ENCODE peak calls at places on chromosomes 11 and 22, in nine cellular contexts. One of them, this sample, is unnamed. For H3K4me1, the result is how much of the 10 kb centered on the place peaks cover.

GRCh38 chr11:77212314-77213007 is 84.4 kb downstream of the MYO7A start:
- DNase-seq in left lung: no peak
- DNase-seq in uterus: no peak
- DNase-seq in H9: no peak
- DNase-seq in lower lobe of right lung: no peak
- DNase-seq in upper lobe of right lung: no peak
- DNase-seq in transverse colon: no peak
- DNase-seq in lung: no peak
- DNase-seq in cardiac muscle cell: no peak
- DNase-seq in this sample: no peak

GRCh38 chr11:94858012-94858705 is 90.0 kb downstream of the AMOTL1 start:
- DNase-seq in uterus: no peak
- DNase-seq in cardiac muscle cell: no peak
- DNase-seq in lung: no peak
- DNase-seq in H9: no peak
- DNase-seq in transverse colon: no peak
- DNase-seq in upper lobe of right lung: no peak
- DNase-seq in left lung: no peak
- DNase-seq in lower lobe of right lung: no peak
- DNase-seq in this sample: no peak

GRCh38 chr11:41316726-41317125 is 142.7 kb downstream of the LRRC4C start:
- DNase-seq in upper lobe of right lung: no peak
- DNase-seq in transverse colon: no peak
- DNase-seq in uterus: no peak
- DNase-seq in lower lobe of right lung: no peak
- DNase-seq in lung: no peak
- DNase-seq in left lung: no peak
- DNase-seq in H9: no peak
- DNase-seq in cardiac muscle cell: no peak
- DNase-seq in this sample: no peak

GRCh38 chr11:128709402-128709801 is 15.5 kb downstream of the FLI1 start:
- DNase-seq in lung: no peak
- DNase-seq in lower lobe of right lung: no peak
- DNase-seq in H9: no peak
- DNase-seq in upper lobe of right lung: no peak
- DNase-seq in cardiac muscle cell: no peak
- DNase-seq in left lung: no peak
- DNase-seq in uterus: no peak
- DNase-seq in transverse colon: no peak
- DNase-seq in this sample: peak

GRCh38 chr11:19803506-19803998 is 90.9 kb downstream of the NAV2 start:
- DNase-seq in transverse colon: peak
- DNase-seq in uterus: no peak
- DNase-seq in lung: peak
- DNase-seq in upper lobe of right lung: no peak
- DNase-seq in cardiac muscle cell: no peak
- DNase-seq in left lung: no peak
- DNase-seq in H9: no peak
- DNase-seq in lower lobe of right lung: no peak
- DNase-seq in this sample: no peak

GRCh38 chr22:32823024-32823730 is 21.7 kb downstream of the TIMP3 start:
- DNase-seq in lung: no peak
- DNase-seq in transverse colon: peak
- DNase-seq in lower lobe of right lung: no peak
- DNase-seq in cardiac muscle cell: peak
- DNase-seq in left lung: no peak
- DNase-seq in H9: peak
- DNase-seq in uterus: no peak
- DNase-seq in upper lobe of right lung: no peak
- DNase-seq in this sample: no peak

GRCh38 chr11:94308024-94308423 is 3.6 kb downstream of the IZUMO1R start:
- DNase-seq in transverse colon: no peak
- DNase-seq in lung: no peak
- DNase-seq in cardiac muscle cell: no peak
- DNase-seq in lower lobe of right lung: no peak
- DNase-seq in left lung: no peak
- DNase-seq in uterus: no peak
- DNase-seq in upper lobe of right lung: no peak
- DNase-seq in H9: no peak
- DNase-seq in this sample: no peak

GRCh38 chr11:63870351-63871197 is 31.7 kb downstream of the MARK2 start:
- DNase-seq in left lung: no peak
- DNase-seq in cardiac muscle cell: no peak
- DNase-seq in upper lobe of right lung: no peak
- DNase-seq in lung: no peak
- DNase-seq in H9: no peak
- DNase-seq in transverse colon: no peak
- DNase-seq in uterus: no peak
- DNase-seq in lower lobe of right lung: no peak
- DNase-seq in this sample: no peak

DNA sequence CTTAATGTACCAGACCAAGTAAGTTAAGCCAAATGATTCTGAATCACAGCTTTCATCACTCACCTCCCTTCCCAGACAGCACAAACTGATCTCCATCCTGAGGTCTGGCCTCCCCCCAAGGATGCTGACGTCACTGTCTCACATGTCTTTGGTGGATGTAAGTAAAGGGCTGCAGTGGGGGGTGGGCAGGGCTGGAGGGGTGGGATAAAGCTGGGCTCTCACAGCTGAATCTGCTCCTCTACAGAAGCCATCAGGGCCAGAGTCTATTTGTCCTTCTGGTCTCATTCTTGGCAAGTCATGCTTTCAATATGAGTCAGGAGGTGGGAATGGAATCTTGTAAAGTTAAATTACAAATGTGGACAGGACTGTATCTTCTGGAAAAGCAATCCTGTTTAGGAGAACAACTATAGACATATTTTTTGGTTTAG is 32.7 kb downstream of the P4HA3 start:
- DNase-seq in lower lobe of right lung: no peak
- DNase-seq in uterus: peak
- DNase-seq in H9: no peak
- DNase-seq in upper lobe of right lung: no peak
- DNase-seq in transverse colon: peak
- DNase-seq in cardiac muscle cell: no peak
- DNase-seq in lung: peak
- DNase-seq in left lung: no peak
- DNase-seq in this sample: no peak
- H3K27ac ChIP-seq in lower lobe of right lung: no peak
- H3K27ac ChIP-seq in uterus: peak
- H3K27ac ChIP-seq in H9: no peak
- H3K27ac ChIP-seq in upper lobe of right lung: no peak
- H3K27ac ChIP-seq in transverse colon: peak
- H3K27ac ChIP-seq in cardiac muscle cell: no peak
- H3K27ac ChIP-seq in lung: no peak
- H3K27ac ChIP-seq in left lung: no peak
- H3K27ac ChIP-seq in this sample: no peak

DNA sequence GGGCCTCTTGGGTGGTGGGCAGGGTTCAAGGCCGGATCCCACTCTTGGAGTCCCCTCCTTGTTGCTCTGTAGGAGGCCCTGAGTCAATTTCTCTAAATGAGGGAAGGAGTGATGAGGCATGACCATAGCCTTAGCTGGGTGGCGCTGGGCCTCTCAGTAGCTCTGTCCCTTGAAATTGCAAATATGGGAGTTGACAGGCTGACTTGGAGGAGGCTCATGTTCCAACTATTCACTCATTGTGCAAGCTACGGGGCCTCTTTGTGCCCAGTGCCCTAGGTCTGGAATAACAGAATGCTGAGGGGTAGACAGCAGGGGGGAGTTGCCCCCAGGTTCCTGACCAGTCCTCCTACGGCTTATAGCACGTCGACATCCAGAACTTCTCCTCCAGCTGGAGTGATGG is 8.0 kb downstream of the SELENOM start:
- DNase-seq in H9: no peak
- DNase-seq in transverse colon: no peak
- DNase-seq in uterus: no peak
- DNase-seq in cardiac muscle cell: no peak
- DNase-seq in left lung: no peak
- DNase-seq in upper lobe of right lung: no peak
- DNase-seq in lower lobe of right lung: no peak
- DNase-seq in lung: no peak
- DNase-seq in this sample: no peak
- H3K4me1 ChIP-seq in H9: under half
- H3K4me1 ChIP-seq in transverse colon: under half
- H3K4me1 ChIP-seq in uterus: under half
- H3K4me1 ChIP-seq in cardiac muscle cell: under half
- H3K4me1 ChIP-seq in left lung: under half
- H3K4me1 ChIP-seq in upper lobe of right lung: under half
- H3K4me1 ChIP-seq in lower lobe of right lung: under half
- H3K4me1 ChIP-seq in lung: under half
- H3K4me1 ChIP-seq in this sample: under half

GRCh38 chr22:45804319-45804985 is 132.8 kb downstream of the ATXN10 start:
- DNase-seq in uterus: no peak
- DNase-seq in H9: no peak
- DNase-seq in transverse colon: no peak
- DNase-seq in lower lobe of right lung: no peak
- DNase-seq in left lung: no peak
- DNase-seq in lung: no peak
- DNase-seq in cardiac muscle cell: no peak
- DNase-seq in upper lobe of right lung: no peak
- DNase-seq in this sample: no peak

GRCh38 chr22:45804986-45805325 is 133.3 kb downstream of the ATXN10 start:
- DNase-seq in lower lobe of right lung: no peak
- DNase-seq in H9: no peak
- DNase-seq in upper lobe of right lung: no peak
- DNase-seq in left lung: no peak
- DNase-seq in transverse colon: no peak
- DNase-seq in uterus: no peak
- DNase-seq in lung: no peak
- DNase-seq in cardiac muscle cell: no peak
- DNase-seq in this sample: no peak

GRCh38 chr22:45807156-45807915 is 135.7 kb downstream of the ATXN10 start:
- DNase-seq in lower lobe of right lung: no peak
- DNase-seq in upper lobe of right lung: no peak
- DNase-seq in uterus: no peak
- DNase-seq in H9: no peak
- DNase-seq in transverse colon: no peak
- DNase-seq in lung: no peak
- DNase-seq in cardiac muscle cell: no peak
- DNase-seq in left lung: no peak
- DNase-seq in this sample: no peak

GRCh38 chr22:45802074-45802473 is 130.4 kb downstream of the ATXN10 start:
- DNase-seq in lung: no peak
- DNase-seq in upper lobe of right lung: no peak
- DNase-seq in left lung: no peak
- DNase-seq in H9: no peak
- DNase-seq in cardiac muscle cell: no peak
- DNase-seq in transverse colon: no peak
- DNase-seq in lower lobe of right lung: no peak
- DNase-seq in uterus: no peak
- DNase-seq in this sample: no peak

DNA sequence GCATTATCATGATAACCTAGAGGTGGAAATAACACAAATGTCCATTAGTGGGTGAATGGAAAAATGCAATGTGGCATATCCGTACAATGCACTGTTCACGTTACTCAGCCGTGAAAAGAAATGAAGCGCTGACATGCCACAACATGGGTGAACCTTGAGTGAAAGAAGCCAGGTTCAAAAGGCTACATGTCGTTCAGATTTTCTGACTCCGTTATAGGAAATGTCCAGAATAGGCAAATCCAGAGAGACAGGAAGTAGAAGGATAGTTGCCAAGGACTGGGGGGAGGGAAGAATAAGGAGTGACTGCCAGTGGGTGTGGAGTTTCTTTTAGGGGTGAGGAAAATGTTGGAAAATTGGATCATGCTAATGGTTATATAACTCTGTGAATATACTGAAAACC is 133.8 kb downstream of the ATXN10 start:
- DNase-seq in H9: no peak
- DNase-seq in lower lobe of right lung: no peak
- DNase-seq in lung: no peak
- DNase-seq in transverse colon: no peak
- DNase-seq in left lung: no peak
- DNase-seq in upper lobe of right lung: no peak
- DNase-seq in cardiac muscle cell: no peak
- DNase-seq in uterus: no peak
- DNase-seq in this sample: no peak
- H3K27ac ChIP-seq in H9: no peak
- H3K27ac ChIP-seq in lower lobe of right lung: no peak
- H3K27ac ChIP-seq in lung: no peak
- H3K27ac ChIP-seq in transverse colon: peak
- H3K27ac ChIP-seq in left lung: no peak
- H3K27ac ChIP-seq in upper lobe of right lung: no peak
- H3K27ac ChIP-seq in cardiac muscle cell: no peak
- H3K27ac ChIP-seq in uterus: no peak
- H3K27ac ChIP-seq in this sample: no peak

GRCh38 chr11:118621898-118622375 is 14.5 kb downstream of the PHLDB1 start:
- DNase-seq in upper lobe of right lung: no peak
- DNase-seq in cardiac muscle cell: no peak
- DNase-seq in uterus: no peak
- DNase-seq in H9: no peak
- DNase-seq in lung: no peak
- DNase-seq in left lung: no peak
- DNase-seq in lower lobe of right lung: no peak
- DNase-seq in transverse colon: no peak
- DNase-seq in this sample: no peak

GRCh38 chr11:118618991-118619375 is 11.6 kb downstream of the PHLDB1 start:
- DNase-seq in lower lobe of right lung: peak
- DNase-seq in lung: no peak
- DNase-seq in upper lobe of right lung: peak
- DNase-seq in uterus: peak
- DNase-seq in H9: no peak
- DNase-seq in left lung: no peak
- DNase-seq in cardiac muscle cell: no peak
- DNase-seq in transverse colon: no peak
- DNase-seq in this sample: no peak

GRCh38 chr11:118619444-118620205 is 12.2 kb downstream of the PHLDB1 start:
- DNase-seq in lower lobe of right lung: peak
- DNase-seq in uterus: peak
- DNase-seq in upper lobe of right lung: peak
- DNase-seq in transverse colon: no peak
- DNase-seq in left lung: peak
- DNase-seq in H9: no peak
- DNase-seq in lung: no peak
- DNase-seq in cardiac muscle cell: no peak
- DNase-seq in this sample: no peak

GRCh38 chr11:118621071-118621815 is 13.8 kb downstream of the PHLDB1 start:
- DNase-seq in H9: peak
- DNase-seq in lower lobe of right lung: peak
- DNase-seq in uterus: peak
- DNase-seq in left lung: peak
- DNase-seq in cardiac muscle cell: peak
- DNase-seq in lung: peak
- DNase-seq in upper lobe of right lung: peak
- DNase-seq in transverse colon: peak
- DNase-seq in this sample: no peak

DNA sequence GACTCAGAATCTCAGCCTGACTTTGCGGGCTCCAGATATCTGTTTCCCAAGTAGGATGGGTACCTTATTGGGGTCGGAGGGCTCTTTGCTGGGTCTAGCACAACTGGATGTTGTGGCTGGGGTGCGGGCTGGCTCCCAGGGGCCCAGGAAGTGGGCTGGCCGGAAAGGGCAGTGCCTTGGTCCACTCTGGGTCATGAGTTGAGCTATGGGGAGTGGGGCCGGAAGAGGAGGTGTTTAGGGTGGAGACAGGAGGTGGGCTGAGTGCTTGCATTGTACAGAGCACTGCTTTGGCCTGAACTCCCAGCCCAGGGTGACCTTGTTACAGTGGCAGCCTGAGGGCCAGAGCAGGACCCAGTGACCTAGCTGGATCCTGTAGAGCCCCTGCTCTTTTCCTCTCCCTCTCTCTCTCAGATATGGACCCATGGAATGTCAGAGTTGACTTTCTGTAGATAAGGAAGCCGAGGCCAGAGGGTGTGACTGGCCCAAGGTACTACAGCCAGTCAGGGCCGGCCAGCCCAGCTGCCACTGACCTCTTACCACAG is 13.2 kb downstream of the PHLDB1 start:
- DNase-seq in uterus: no peak
- DNase-seq in H9: peak
- DNase-seq in upper lobe of right lung: peak
- DNase-seq in cardiac muscle cell: no peak
- DNase-seq in lower lobe of right lung: peak
- DNase-seq in transverse colon: no peak
- DNase-seq in lung: no peak
- DNase-seq in left lung: no peak
- DNase-seq in this sample: no peak
- H3K4me1 ChIP-seq in uterus: under half
- H3K4me1 ChIP-seq in H9: under half
- H3K4me1 ChIP-seq in upper lobe of right lung: half or more
- H3K4me1 ChIP-seq in cardiac muscle cell: under half
- H3K4me1 ChIP-seq in lower lobe of right lung: half or more
- H3K4me1 ChIP-seq in transverse colon: under half
- H3K4me1 ChIP-seq in lung: under half
- H3K4me1 ChIP-seq in left lung: half or more
- H3K4me1 ChIP-seq in this sample: under half